ENCODE peak calls at places on chromosomes 13 and 19, in seven cellular contexts. S is suprapubic skin, U is cardiac muscle cell, R is brain microvascular endothelial cell, E is AG04449, Q is HFF-Myc, H is tibial nerve. K is an unnamed sample.

GRCh38 chr19:17202249-17202648 is 12.9 kb upstream of the USE1 start:
- DNase-seq in R (no peak), E (no peak), S (no peak), U (no peak), Q (no peak), H (no peak), K (no peak)

GRCh38 chr13:100872761-100873160 is 198.2 kb upstream of the TMTC4 start:
- DNase-seq in Q (no peak), H (no peak), S (no peak), U (no peak), R (no peak), E (no peak), K (no peak)

GRCh38 chr13:95327190-95327589 is 25.9 kb upstream of the ABCC4 start:
- DNase-seq in U (no peak), R (no peak), Q (no peak), S (no peak), E (no peak), H (no peak), K (no peak)

GRCh38 chr13:104491951-104492350 is 1425.7 kb upstream of the SLC10A2 start:
- DNase-seq in R (no peak), H (no peak), S (no peak), E (no peak), U (no peak), Q (no peak), K (no peak)

GRCh38 chr19:5005096-5005495 is 36.2 kb downstream of the KDM4B start:
- DNase-seq in H (no peak), E (no peak), S (no peak), U (no peak), R (no peak), Q (no peak), K (no peak)

GRCh38 chr13:59345316-59345715 is 818.4 kb downstream of the DIAPH3 start:
- DNase-seq in S (no peak), Q (no peak), U (peak; percentile 90), H (no peak), R (peak; percentile 84), E (no peak), K (no peak)

GRCh38 chr13:99431927-99432636 is 69.2 kb upstream of the TM9SF2 start:
- DNase-seq in U (no peak), S (no peak), R (no peak), E (no peak), Q (no peak), H (no peak), K (no peak)

GRCh38 chr13:100521912-100522490 is 66.6 kb downstream of the GGACT start:
- DNase-seq in E (no peak), Q (no peak), U (no peak), R (no peak), S (no peak), H (no peak), K (no peak)

GRCh38 chr19:42111811-42112210 is 20.4 kb downstream of the POU2F2 start:
- DNase-seq in H (no peak), E (no peak), U (no peak), Q (no peak), S (no peak), R (no peak), K (no peak)

GRCh38 chr19:16892438-16892837 is 3.6 kb downstream of the F2RL3 start:
- DNase-seq in Q (no peak), H (no peak), S (no peak), E (no peak), U (no peak), R (no peak), K (no peak)

GRCh38 chr13:102870677-102871415 is 25.0 kb downstream of the ERCC5 start:
- DNase-seq in R (peak; percentile 64), U (peak; percentile 80), E (no peak), Q (no peak), S (no peak), H (peak; percentile 57), K (no peak)

GRCh38 chr13:51643882-51644281 is 59.6 kb downstream of the WDFY2 start:
- DNase-seq in U (peak; percentile 93), E (peak; percentile 76), S (no peak), H (no peak), R (peak; percentile 87), Q (peak; percentile 89), K (peak; percentile 54)

DNA sequence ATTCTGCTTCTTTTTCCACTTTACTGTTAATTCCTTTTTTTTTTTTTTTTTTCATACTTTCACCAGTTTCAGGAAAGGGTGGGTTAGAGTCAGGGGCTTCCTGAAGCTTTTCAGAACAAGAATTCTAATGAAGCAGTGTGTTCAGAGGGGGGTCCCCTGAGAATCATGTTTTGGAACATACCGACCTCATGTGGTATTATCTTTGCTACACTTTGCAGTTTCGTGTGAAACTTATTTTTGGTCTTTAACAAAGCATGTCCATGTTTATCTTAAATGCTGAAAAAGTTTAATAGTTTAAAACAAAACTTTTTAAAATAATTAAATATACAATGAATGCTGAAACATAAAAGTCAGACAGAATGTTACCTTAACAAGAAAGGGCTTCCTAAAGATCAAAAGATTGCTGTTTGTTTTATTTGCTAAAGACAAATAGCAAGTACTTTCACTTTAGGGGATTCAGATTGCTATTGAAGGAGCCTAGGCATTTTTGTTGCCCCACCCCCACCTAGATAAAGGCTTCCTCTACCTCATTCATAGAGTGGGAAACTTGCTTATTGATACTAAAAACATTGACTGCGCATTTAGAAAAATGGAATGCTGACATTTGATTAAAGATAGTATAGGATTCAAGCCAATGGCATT is 21.1 kb upstream of the POMP start:
- DNase-seq in E (no peak), Q (no peak), R (peak; percentile 35), H (peak; percentile 22), U (no peak), S (no peak), K (no peak)
- H3K4me3 ChIP-seq in E (no peak overlapping the region), Q (no peak overlapping the region), R (no peak overlapping the region), H (no peak overlapping the region), U (no peak overlapping the region), S (no peak overlapping the region), K (no peak overlapping the region)

GRCh38 chr19:39332293-39332692 is 3.5 kb downstream of the GMFG start:
- DNase-seq in U (no peak), H (no peak), R (no peak), S (no peak), E (no peak), Q (no peak), K (no peak)

GRCh38 chr19:39336483-39336882 is 640 bp upstream of the GMFG start:
- DNase-seq in S (no peak), R (no peak), H (no peak), E (no peak), U (no peak), Q (no peak), K (no peak)

GRCh38 chr19:39334444-39334976 is 1.3 kb downstream of the GMFG start:
- DNase-seq in Q (no peak), R (no peak), S (no peak), E (no peak), U (no peak), H (no peak), K (no peak)

GRCh38 chr19:39333507-39333906 is 2.3 kb downstream of the GMFG start:
- DNase-seq in R (no peak), S (no peak), H (no peak), U (no peak), E (no peak), Q (no peak), K (no peak)

GRCh38 chr19:39335168-39335567 is 675 bp downstream of the GMFG start:
- DNase-seq in E (no peak), Q (no peak), H (no peak), S (no peak), U (no peak), R (no peak), K (no peak)
- TF ChIP-seq CTCF in E (no peak), Q (no peak), H (no peak), S (no peak), U (no peak), R (no peak), K (no peak)

GRCh38 chr19:56838680-56838929 is 1.9 kb downstream of the PEG3 start:
- DNase-seq in U (no peak), Q (no peak), S (no peak), R (no peak), E (no peak), H (no peak), K (no peak)
- H3K4me3 ChIP-seq in U (no peak overlapping the region), Q (no peak overlapping the region), S (peak overlapping the region; percentile 49), R (no peak overlapping the region), E (no peak overlapping the region), H (peak overlapping the region; percentile 55), K (peak overlapping the region; percentile 46)

DNA sequence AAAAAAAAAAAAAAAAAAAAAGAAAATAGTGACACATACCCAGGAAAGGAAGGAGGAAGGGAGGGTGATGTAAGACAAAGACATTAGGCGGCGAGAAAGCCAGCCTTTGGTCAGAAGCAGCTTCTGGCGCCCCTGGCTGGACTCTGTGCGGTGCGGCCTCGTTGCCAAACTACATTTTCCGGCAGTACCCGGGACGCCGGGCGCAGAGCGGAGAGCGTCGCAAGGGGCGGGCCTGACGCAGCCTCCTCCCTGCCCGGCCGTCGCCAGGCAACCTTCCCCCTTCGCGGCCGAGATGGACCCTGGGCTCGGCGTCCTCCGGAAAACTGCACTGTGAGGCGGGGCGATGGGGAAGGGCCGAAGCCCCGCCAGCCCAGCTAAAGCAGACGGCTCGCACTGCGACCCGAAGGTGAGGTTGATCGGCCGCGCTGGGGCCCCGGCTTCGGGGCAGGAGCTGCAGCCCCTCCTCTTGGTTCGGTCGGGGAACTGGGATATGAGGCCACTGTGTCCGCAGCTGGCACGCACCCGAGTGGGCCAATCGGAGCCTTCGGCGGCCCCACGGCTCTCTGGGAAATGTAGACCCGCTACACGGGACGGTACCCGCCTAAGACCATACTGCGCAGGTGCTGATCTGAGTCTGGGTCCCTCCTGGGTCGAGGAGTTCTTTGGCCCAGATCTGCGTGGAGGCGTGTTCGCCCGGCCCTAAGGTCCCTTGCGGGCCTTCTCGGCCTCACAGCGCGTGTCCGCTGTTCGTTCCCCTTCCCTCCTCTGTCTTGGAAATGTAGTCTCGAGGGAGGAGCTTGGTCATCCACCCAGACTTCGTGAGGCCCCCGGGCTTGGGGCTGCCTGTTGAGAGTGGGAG is 2.3 kb upstream of the MZF1 start:
- DNase-seq in H (peak; percentile 78), S (peak; percentile 94), Q (peak; percentile 68), U (peak; percentile 94), R (peak; percentile 88), E (no peak), K (no peak)
- TF ChIP-seq CTCF in H (peak; percentile 45), S (no peak), Q (no peak), U (peak; percentile 13), R (peak; percentile 21), E (no peak), K (no peak)